ENCODE peak calls at places on chromosomes 12 and 14, in five cellular contexts. One of them, this sample, is unnamed. For H3K9me2, the result is how much of the 10 kb centered on the place peaks cover.

GRCh38 chr14:75979071-75979571 is 2.7 kb downstream of the TGFB3 start:
- DNase-seq in PC-9: no peak
- DNase-seq in GM23338: peak
- DNase-seq in GM23248: peak
- DNase-seq in OCI-LY7: peak
- DNase-seq in this sample: peak

GRCh38 chr14:23379331-23380196 is 2.7 kb downstream of the CMTM5 start:
- DNase-seq in PC-9: no peak
- DNase-seq in GM23338: peak
- DNase-seq in GM23248: peak
- DNase-seq in OCI-LY7: peak
- DNase-seq in this sample: peak

GRCh38 chr12:26736563-26737486 is 96.2 kb downstream of the ITPR2 start:
- DNase-seq in PC-9: no peak
- DNase-seq in GM23338: no peak
- DNase-seq in GM23248: peak
- DNase-seq in OCI-LY7: no peak
- DNase-seq in this sample: peak

GRCh38 chr12:109296431-109296830 is 12.7 kb downstream of the FOXN4 start:
- DNase-seq in PC-9: no peak
- DNase-seq in GM23338: no peak
- DNase-seq in GM23248: no peak
- DNase-seq in OCI-LY7: no peak
- DNase-seq in this sample: no peak

GRCh38 chr14:64340560-64341196 is 46.5 kb upstream of the ESR2 start:
- DNase-seq in PC-9: no peak
- DNase-seq in GM23338: peak
- DNase-seq in GM23248: peak
- DNase-seq in OCI-LY7: peak
- DNase-seq in this sample: no peak

GRCh38 chr14:106174206-106174605 is 647.8 kb downstream of the TMEM121 start:
- DNase-seq in PC-9: no peak
- DNase-seq in GM23338: no peak
- DNase-seq in GM23248: no peak
- DNase-seq in OCI-LY7: no peak
- DNase-seq in this sample: no peak

GRCh38 chr14:100239200-100239839 is 376 bp downstream of the YY1 start:
- DNase-seq in PC-9: no peak
- DNase-seq in GM23338: no peak
- DNase-seq in GM23248: peak
- DNase-seq in OCI-LY7: no peak
- DNase-seq in this sample: no peak

GRCh38 chr14:37464192-37464858 is 130.7 kb downstream of the FOXA1 start:
- DNase-seq in PC-9: no peak
- DNase-seq in GM23338: no peak
- DNase-seq in GM23248: no peak
- DNase-seq in OCI-LY7: no peak
- DNase-seq in this sample: no peak

GRCh38 chr14:92010644-92011043 is 29.2 kb downstream of the TRIP11 start:
- DNase-seq in PC-9: no peak
- DNase-seq in GM23338: no peak
- DNase-seq in GM23248: no peak
- DNase-seq in OCI-LY7: no peak
- DNase-seq in this sample: no peak
- H3K9me2 ChIP-seq in PC-9: under half
- H3K9me2 ChIP-seq in GM23338: under half
- H3K9me2 ChIP-seq in GM23248: under half
- H3K9me2 ChIP-seq in OCI-LY7: under half
- H3K9me2 ChIP-seq in this sample: under half

GRCh38 chr12:22234561-22234960 is 99.9 kb downstream of the ST8SIA1 start:
- DNase-seq in PC-9: no peak
- DNase-seq in GM23338: no peak
- DNase-seq in GM23248: peak
- DNase-seq in OCI-LY7: no peak
- DNase-seq in this sample: no peak

GRCh38 chr12:22230280-22230794 is 104.2 kb downstream of the ST8SIA1 start:
- DNase-seq in PC-9: no peak
- DNase-seq in GM23338: no peak
- DNase-seq in GM23248: peak
- DNase-seq in OCI-LY7: no peak
- DNase-seq in this sample: peak

GRCh38 chr12:22231078-22231477 is 103.4 kb downstream of the ST8SIA1 start:
- DNase-seq in PC-9: no peak
- DNase-seq in GM23338: no peak
- DNase-seq in GM23248: no peak
- DNase-seq in OCI-LY7: no peak
- DNase-seq in this sample: no peak

GRCh38 chr12:22229652-22230279 is 104.7 kb downstream of the ST8SIA1 start:
- DNase-seq in PC-9: no peak
- DNase-seq in GM23338: no peak
- DNase-seq in GM23248: no peak
- DNase-seq in OCI-LY7: no peak
- DNase-seq in this sample: no peak

GRCh38 chr12:22231836-22232235 is 102.7 kb downstream of the ST8SIA1 start:
- DNase-seq in PC-9: no peak
- DNase-seq in GM23338: peak
- DNase-seq in GM23248: peak
- DNase-seq in OCI-LY7: no peak
- DNase-seq in this sample: no peak
- H3K27ac ChIP-seq in PC-9: no peak
- H3K27ac ChIP-seq in GM23338: no peak
- H3K27ac ChIP-seq in GM23248: no peak
- H3K27ac ChIP-seq in OCI-LY7: no peak
- H3K27ac ChIP-seq in this sample: no peak

GRCh38 chr14:104639481-104639880 is 34.9 kb upstream of the TMEM179 start:
- DNase-seq in PC-9: no peak
- DNase-seq in GM23338: no peak
- DNase-seq in GM23248: no peak
- DNase-seq in OCI-LY7: no peak
- DNase-seq in this sample: no peak
- H3K9me2 ChIP-seq in PC-9: under half
- H3K9me2 ChIP-seq in GM23338: under half
- H3K9me2 ChIP-seq in GM23248: under half
- H3K9me2 ChIP-seq in OCI-LY7: under half
- H3K9me2 ChIP-seq in this sample: under half

GRCh38 chr14:29927596-29928341 is at the start of gene PRKD1:
- DNase-seq in PC-9: no peak
- DNase-seq in GM23338: peak
- DNase-seq in GM23248: peak
- DNase-seq in OCI-LY7: no peak
- DNase-seq in this sample: peak
- H3K27ac ChIP-seq in PC-9: no peak
- H3K27ac ChIP-seq in GM23338: no peak
- H3K27ac ChIP-seq in GM23248: peak
- H3K27ac ChIP-seq in OCI-LY7: no peak
- H3K27ac ChIP-seq in this sample: no peak

DNA sequence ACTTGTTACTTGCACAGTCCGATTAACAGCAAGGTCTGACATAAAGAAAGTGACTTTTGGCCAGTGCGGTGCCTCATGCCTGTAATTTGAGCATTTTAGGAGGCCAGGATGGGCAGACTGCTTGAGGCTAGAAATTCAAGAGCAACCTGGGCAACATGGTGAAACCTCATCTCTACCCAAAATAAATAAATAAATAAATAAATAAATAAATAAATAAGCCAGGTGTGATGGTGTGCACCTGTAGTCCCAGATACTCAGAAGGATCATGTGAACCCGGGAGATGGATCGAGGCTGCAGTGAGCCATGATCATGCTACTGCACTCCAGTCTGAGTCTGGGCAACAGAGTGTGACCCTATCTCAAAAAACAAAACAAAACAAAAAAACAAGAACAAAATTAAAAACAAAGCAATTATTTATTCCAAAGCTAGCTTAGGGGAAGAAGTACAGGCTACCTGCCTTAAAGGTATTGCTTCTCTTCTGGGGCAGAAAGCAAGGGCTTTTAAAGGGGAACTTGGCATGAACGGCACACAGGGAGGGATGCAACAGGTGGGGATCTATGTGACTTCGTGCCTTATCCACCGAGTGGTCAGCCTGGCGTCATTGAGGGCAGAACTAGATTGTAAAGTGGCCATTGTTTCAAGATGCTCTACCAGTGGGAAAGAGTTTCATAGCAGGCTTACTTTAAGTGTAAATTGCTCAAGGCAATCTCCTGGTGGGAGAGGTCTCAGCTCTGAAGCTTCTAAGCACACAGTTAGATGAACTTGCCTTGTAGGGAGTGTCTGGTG is 360.2 kb downstream of the ATP23 start:
- DNase-seq in PC-9: no peak
- DNase-seq in GM23338: no peak
- DNase-seq in GM23248: no peak
- DNase-seq in OCI-LY7: no peak
- DNase-seq in this sample: no peak
- H3K9me2 ChIP-seq in PC-9: under half
- H3K9me2 ChIP-seq in GM23338: under half
- H3K9me2 ChIP-seq in GM23248: under half
- H3K9me2 ChIP-seq in OCI-LY7: under half
- H3K9me2 ChIP-seq in this sample: under half

GRCh38 chr12:49338830-49339463 is 2.0 kb upstream of the C1QL4 start:
- DNase-seq in PC-9: no peak
- DNase-seq in GM23338: no peak
- DNase-seq in GM23248: no peak
- DNase-seq in OCI-LY7: no peak
- DNase-seq in this sample: no peak
- H3K27ac ChIP-seq in PC-9: no peak
- H3K27ac ChIP-seq in GM23338: no peak
- H3K27ac ChIP-seq in GM23248: no peak
- H3K27ac ChIP-seq in OCI-LY7: no peak
- H3K27ac ChIP-seq in this sample: no peak

This sample was measured in PC-3.